ENCODE peak calls at places on chromosome 22, in five cellular contexts. Q, X, L, N and E are unnamed samples.

GRCh38 chr22:30537083-30537731 is 9.3 kb downstream of the SEC14L6 start:
- DNase-seq in Q (no peak), X (no peak), L (no peak), N (no peak), E (no peak)

GRCh38 chr22:25572708-25573161 is 8.3 kb downstream of the GRK3 start:
- DNase-seq in Q (no peak), X (no peak), L (no peak), N (no peak), E (no peak)

GRCh38 chr22:24421428-24421931 is 5.9 kb upstream of the ADORA2A start:
- DNase-seq in Q (no peak), X (no peak), L (no peak), N (no peak), E (no peak)

GRCh38 chr22:42920101-42920820 is 63.2 kb upstream of the ARFGAP3 start:
- DNase-seq in Q (peak), X (no peak), L (no peak), N (no peak), E (no peak)

GRCh38 chr22:42436402-42436801 is 4.2 kb upstream of the NFAM1 start:
- DNase-seq in Q (no peak), X (no peak), L (no peak), N (no peak), E (no peak)

GRCh38 chr22:31248138-31248745 is 36.1 kb downstream of the LIMK2 start:
- DNase-seq in Q (peak), X (peak), L (peak), N (peak), E (peak)

GRCh38 chr22:32158712-32159533 is at the start of gene C22orf42:
- DNase-seq in Q (no peak), X (no peak), L (no peak), N (no peak), E (no peak)

GRCh38 chr22:39362271-39362670 is 12.5 kb downstream of the SYNGR1 start:
- DNase-seq in Q (no peak), X (no peak), L (no peak), N (no peak), E (no peak)

GRCh38 chr22:36471341-36471821 is 10.1 kb downstream of the TXN2 start:
- DNase-seq in Q (peak), X (no peak), L (no peak), N (no peak), E (peak)

GRCh38 chr22:44074286-44074984 is 50.3 kb downstream of the PARVB start:
- DNase-seq in Q (no peak), X (no peak), L (no peak), N (no peak), E (no peak)

GRCh38 chr22:19147193-19147780 is 2.8 kb downstream of the GSC2 start:
- DNase-seq in Q (no peak), X (no peak), L (no peak), N (no peak), E (no peak)

GRCh38 chr22:34429314-34429713 is 509.0 kb upstream of the LARGE1 start:
- DNase-seq in Q (no peak), X (no peak), L (no peak), N (no peak), E (no peak)

GRCh38 chr22:47247609-47248240 is 485.3 kb downstream of the TBC1D22A start:
- DNase-seq in Q (no peak), X (no peak), L (no peak), N (no peak), E (no peak)

GRCh38 chr22:24304067-24304675 is 33.5 kb downstream of the SPECC1L start:
- DNase-seq in Q (no peak), X (no peak), L (no peak), N (no peak), E (no peak)

GRCh38 chr22:47275479-47276218 is 513.2 kb downstream of the TBC1D22A start:
- DNase-seq in Q (peak), X (no peak), L (peak), N (no peak), E (no peak)

GRCh38 chr22:20852076-20852475 is 6.5 kb downstream of the PI4KA start:
- DNase-seq in Q (no peak), X (no peak), L (no peak), N (no peak), E (no peak)

GRCh38 chr22:39717099-39717498 is 146.5 kb downstream of the CACNA1I start:
- DNase-seq in Q (no peak), X (no peak), L (peak), N (no peak), E (no peak)

GRCh38 chr22:24105018-24105360 is 76.3 kb upstream of the SUSD2 start:
- DNase-seq in Q (peak), X (no peak), L (no peak), N (no peak), E (no peak)

GRCh38 chr22:35838849-35839646 is 121.4 kb downstream of the APOL5 start:
- DNase-seq in Q (peak), X (no peak), L (no peak), N (no peak), E (peak)

GRCh38 chr22:43412808-43413785 is 1.3 kb downstream of the MPPED1 start:
- DNase-seq in Q (no peak), X (no peak), L (no peak), N (no peak), E (no peak)

GRCh38 chr22:20131593-20131855 is at the start of gene ZDHHC8:
- DNase-seq in Q (peak), X (no peak), L (no peak), N (no peak), E (peak)

GRCh38 chr22:41910599-41911291 is 4.1 kb downstream of the SHISA8 start:
- DNase-seq in Q (peak), X (no peak), L (peak), N (no peak), E (peak)

GRCh38 chr22:20174785-20175596 is 24.1 kb upstream of the CCDC188 start:
- DNase-seq in Q (peak), X (no peak), L (no peak), N (no peak), E (peak)

GRCh38 chr22:45210577-45211431 is 29.9 kb downstream of the KIAA0930 start:
- DNase-seq in Q (no peak), X (peak), L (peak), N (no peak), E (peak)

GRCh38 chr22:45212306-45212709 is 28.4 kb downstream of the KIAA0930 start:
- DNase-seq in Q (peak), X (peak), L (peak), N (no peak), E (peak)

GRCh38 chr22:45211848-45212247 is 28.8 kb downstream of the KIAA0930 start:
- DNase-seq in Q (no peak), X (no peak), L (no peak), N (no peak), E (no peak)

GRCh38 chr22:45210174-45210573 is 30.5 kb downstream of the KIAA0930 start:
- DNase-seq in Q (no peak), X (no peak), L (no peak), N (no peak), E (no peak)

GRCh38 chr22:45211435-45211834 is 29.3 kb downstream of the KIAA0930 start:
- DNase-seq in Q (no peak), X (no peak), L (peak), N (no peak), E (peak)
- H3K4me3 ChIP-seq in Q (no peak), X (peak), L (peak), N (no peak), E (peak)

GRCh38 chr22:17268501-17269223 is 49.4 kb upstream of the ADA2 start:
- DNase-seq in Q (no peak), X (no peak), L (no peak), N (no peak), E (no peak)
- TF ChIP-seq CTCF in Q (peak), X (peak), L (no peak), N (no peak), E (no peak)

GRCh38 chr22:29205260-29205597 is 467 bp upstream of the EMID1 start:
- DNase-seq in Q (no peak), X (no peak), L (no peak), N (no peak), E (no peak)
- H3K4me3 ChIP-seq in Q (peak), X (peak), L (peak), N (peak), E (peak)

GRCh38 chr22:45503816-45504702 is 1.4 kb downstream of the FBLN1 start:
- DNase-seq in Q (peak), X (no peak), L (no peak), N (no peak), E (peak)

GRCh38 chr22:45499746-45500145 is 2.9 kb upstream of the FBLN1 start:
- DNase-seq in Q (no peak), X (no peak), L (no peak), N (no peak), E (no peak)

GRCh38 chr22:45504703-45505341 is 2.1 kb downstream of the FBLN1 start:
- DNase-seq in Q (peak), X (no peak), L (no peak), N (no peak), E (peak)

GRCh38 chr22:45503071-45503815 is 560 bp downstream of the FBLN1 start:
- DNase-seq in Q (no peak), X (no peak), L (no peak), N (no peak), E (no peak)

GRCh38 chr22:45502215-45503070 is at the start of gene FBLN1:
- DNase-seq in Q (peak), X (no peak), L (no peak), N (no peak), E (peak)
- TF ChIP-seq CTCF in Q (peak), X (peak), L (no peak), N (no peak), E (peak)

DNA sequence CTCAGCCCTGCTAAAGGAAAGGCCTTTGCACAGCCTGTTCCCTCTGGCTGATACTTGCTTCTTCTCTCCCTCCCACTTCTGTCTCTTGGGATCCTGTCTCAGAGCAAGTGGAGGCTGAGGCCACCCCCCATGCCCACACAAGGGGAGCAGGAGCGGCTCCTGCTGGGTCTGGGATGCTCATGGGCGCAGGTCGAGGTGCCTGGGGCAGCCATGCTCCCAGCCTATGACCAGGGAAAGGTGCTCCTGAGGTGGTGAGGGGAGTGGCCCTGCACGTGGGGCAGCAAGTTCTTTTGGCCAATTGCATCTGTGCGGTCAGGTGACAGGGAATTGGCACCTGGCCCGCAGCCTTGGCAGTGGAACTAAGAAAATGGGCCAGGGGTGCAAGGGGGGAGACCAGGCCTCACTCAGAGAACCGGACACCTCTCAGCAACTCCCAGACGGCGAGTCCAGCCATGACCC is 1.5 kb downstream of the MAPK11 start:
- DNase-seq in Q (peak), X (no peak), L (no peak), N (peak), E (no peak)
- H3K4me3 ChIP-seq in Q (no peak), X (no peak), L (no peak), N (no peak), E (no peak)

GRCh38 chr22:37735054-37735453 is 38.2 kb downstream of the TRIOBP start:
- DNase-seq in Q (no peak), X (no peak), L (no peak), N (no peak), E (no peak)
- TF ChIP-seq CTCF in Q (peak), X (peak), L (no peak), N (no peak), E (peak)

DNA sequence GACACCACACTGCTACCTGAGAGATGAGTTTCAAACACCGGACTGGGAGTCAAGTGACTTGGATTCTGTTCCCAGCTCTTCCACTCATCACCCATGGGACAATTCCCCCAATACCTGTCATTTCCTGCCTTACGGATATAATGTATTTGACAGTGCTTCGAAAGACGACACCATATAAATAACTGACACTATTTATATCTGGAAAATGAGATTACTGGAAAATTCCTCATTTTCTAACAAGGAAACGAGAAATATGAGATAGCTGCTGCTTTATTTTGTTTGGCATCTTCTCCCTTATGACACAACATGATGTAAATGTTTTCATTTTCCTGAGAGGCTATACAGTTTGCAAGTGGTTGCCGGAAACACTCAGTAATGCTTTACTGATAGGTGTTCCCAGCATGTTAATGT is 8.6 kb downstream of the HSCB start:
- DNase-seq in Q (peak), X (no peak), L (no peak), N (no peak), E (peak)
- H3K4me3 ChIP-seq in Q (no peak), X (no peak), L (no peak), N (no peak), E (no peak)

GRCh38 chr22:50271519-50271970 is 1.4 kb upstream of the MAPK11 start:
- DNase-seq in Q (peak), X (no peak), L (no peak), N (no peak), E (peak)
- TF ChIP-seq CTCF in Q (no peak), X (no peak), L (no peak), N (no peak), E (no peak)

DNA sequence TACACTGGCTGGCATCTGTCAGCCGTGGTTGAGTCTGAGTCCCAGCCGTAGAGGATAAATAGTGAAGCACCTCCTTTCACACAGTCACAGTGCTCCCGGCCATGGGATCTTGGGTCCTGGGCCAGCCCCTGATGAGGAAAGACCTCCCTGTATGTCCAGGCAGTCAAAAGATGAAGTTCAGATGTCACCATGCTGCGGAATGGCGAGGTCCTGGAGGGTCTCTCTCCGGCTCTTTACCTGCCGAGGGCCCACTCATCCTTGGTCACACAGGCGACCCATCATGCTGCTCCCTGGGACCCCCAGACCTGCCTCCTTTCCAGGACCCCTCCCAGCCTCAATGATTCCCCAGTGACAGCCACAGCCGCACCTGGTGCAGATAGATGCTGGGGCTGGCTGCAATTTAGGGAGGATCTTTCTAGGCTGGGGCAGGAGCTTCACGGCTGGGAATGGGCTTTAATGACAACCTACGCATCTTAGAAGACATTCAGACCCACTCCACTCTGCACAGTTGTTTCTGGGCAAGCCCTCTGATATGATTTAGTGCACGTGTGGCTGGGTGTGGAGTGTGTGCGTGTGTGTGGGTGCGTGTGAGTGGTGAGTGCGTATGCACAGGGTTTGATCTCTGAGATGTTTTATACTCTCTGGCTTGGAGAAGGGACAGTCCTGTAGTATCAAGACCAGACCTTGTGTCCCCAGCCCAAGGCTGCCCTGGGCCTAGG is 79.7 kb downstream of the FBLN1 start:
- DNase-seq in Q (no peak), X (no peak), L (no peak), N (no peak), E (no peak)
- H3K4me3 ChIP-seq in Q (no peak), X (no peak), L (no peak), N (no peak), E (no peak)